ENCODE peak calls at places on chromosomes 16 and 17, in four cellular contexts. H is GM12878, R is HepG2, B is H1. X is an unnamed sample.

GRCh38 chr17:37124074-37124824 is 175.5 kb downstream of the AATF start:
- DNase-seq in H (no peak), R (no peak), B (no peak), X (no peak)

GRCh38 chr17:73595068-73595865 is 49.0 kb downstream of the SDK2 start:
- DNase-seq in H (no peak), R (no peak), B (no peak), X (no peak)

GRCh38 chr17:77365584-77366186 is 224.9 kb downstream of the SEC14L1 start:
- DNase-seq in H (no peak), R (no peak), B (no peak), X (no peak)

GRCh38 chr17:77154187-77154586 is 13.4 kb downstream of the SEC14L1 start:
- DNase-seq in H (no peak), R (no peak), B (no peak), X (no peak)

GRCh38 chr17:17694229-17695081 is 13.2 kb downstream of the RAI1 start:
- DNase-seq in H (no peak), R (peak; percentile 45), B (no peak), X (no peak)

GRCh38 chr16:82231021-82231787 is 61.2 kb upstream of the MPHOSPH6 start:
- DNase-seq in H (no peak), R (no peak), B (no peak), X (no peak)

GRCh38 chr17:66602659-66603363 is 232.1 kb upstream of the CACNG5 start:
- DNase-seq in H (no peak), R (no peak), B (no peak), X (no peak)

GRCh38 chr17:80262291-80262690 is 1.6 kb downstream of the RNF213 start:
- DNase-seq in H (no peak), R (no peak), B (no peak), X (no peak)

GRCh38 chr17:45315583-45316270 is 1.1 kb downstream of the MAP3K14 start:
- DNase-seq in H (no peak), R (no peak), B (no peak), X (no peak)

GRCh38 chr16:65113441-65113840 is 8.4 kb downstream of the CDH11 start:
- DNase-seq in H (no peak), R (no peak), B (no peak), X (no peak)

GRCh38 chr17:82489117-82489516 is 30.4 kb upstream of the FOXK2 start:
- DNase-seq in H (no peak), R (no peak), B (no peak), X (no peak)

GRCh38 chr16:88300463-88300835 is 82.3 kb upstream of the ZNF469 start:
- DNase-seq in H (no peak), R (no peak), B (no peak), X (no peak)

GRCh38 chr16:89512453-89512852 is 4.2 kb downstream of the SPG7 start:
- DNase-seq in H (no peak), R (no peak), B (no peak), X (no peak)

GRCh38 chr16:27322858-27323780 is 9.3 kb downstream of the IL4R start:
- DNase-seq in H (no peak), R (peak; percentile 89), B (no peak), X (no peak)

GRCh38 chr17:10772425-10773380 is 31.2 kb downstream of the TMEM238L start:
- DNase-seq in H (no peak), R (peak; percentile 33), B (peak; percentile 53), X (no peak)

GRCh38 chr17:82947051-82947991 is 107.5 kb upstream of the ZNF750 start:
- DNase-seq in H (no peak), R (no peak), B (no peak), X (no peak)

GRCh38 chr16:14364386-14365199 is 265.5 kb downstream of the PARN start:
- DNase-seq in H (no peak), R (peak; percentile 99), B (no peak), X (no peak)

GRCh38 chr17:68450801-68451200 is 6.5 kb downstream of the WIPI1 start:
- DNase-seq in H (no peak), R (no peak), B (no peak), X (no peak)

GRCh38 chr17:68840073-68840472 is 115.1 kb downstream of the ABCA8 start:
- DNase-seq in H (no peak), R (no peak), B (no peak), X (no peak)

GRCh38 chr16:87458424-87458915 is 34.4 kb downstream of the ZCCHC14 start:
- DNase-seq in H (no peak), R (no peak), B (no peak), X (no peak)

GRCh38 chr16:55709801-55710200 is 54.0 kb downstream of the SLC6A2 start:
- DNase-seq in H (no peak), R (no peak), B (no peak), X (no peak)

GRCh38 chr16:73871076-73871475 is 425.5 kb upstream of the PSMD7 start:
- DNase-seq in H (no peak), R (no peak), B (no peak), X (no peak)

GRCh38 chr17:40540448-40540847 is 24.8 kb downstream of the CCR7 start:
- DNase-seq in H (no peak), R (no peak), B (no peak), X (no peak)

GRCh38 chr17:70869402-70870085 is 700.2 kb downstream of the KCNJ2 start:
- DNase-seq in H (no peak), R (no peak), B (no peak), X (peak; percentile 64)

GRCh38 chr16:54542805-54543504 is 256.4 kb upstream of the IRX3 start:
- DNase-seq in H (no peak), R (no peak), B (no peak), X (no peak)

GRCh38 chr16:56589141-56590039 is at the start of gene MT3:
- DNase-seq in H (no peak), R (no peak), B (no peak), X (no peak)

GRCh38 chr17:59084154-59084553 is 22.5 kb downstream of the TRIM37 start:
- DNase-seq in H (no peak), R (no peak), B (no peak), X (no peak)

GRCh38 chr17:46264456-46265198 is 30.3 kb upstream of the LRRC37A start:
- DNase-seq in H (no peak), R (peak; percentile 56), B (no peak), X (no peak)

GRCh38 chr16:71499775-71500364 is 10.7 kb upstream of the ZNF19 start:
- DNase-seq in H (peak; percentile 28), R (peak; percentile 68), B (no peak), X (peak; percentile 66)

GRCh38 chr16:54545890-54546476 is 259.4 kb upstream of the IRX3 start:
- DNase-seq in H (no peak), R (no peak), B (no peak), X (no peak)

GRCh38 chr16:47578573-47578972 is 117.4 kb downstream of the PHKB start:
- DNase-seq in H (no peak), R (no peak), B (no peak), X (no peak)

GRCh38 chr16:19765860-19766553 is 47.9 kb downstream of the IQCK start:
- DNase-seq in H (no peak), R (no peak), B (no peak), X (no peak)

GRCh38 chr17:15289285-15290185 is 24.4 kb upstream of the PMP22 start:
- DNase-seq in H (no peak), R (peak; percentile 25), B (no peak), X (no peak)

GRCh38 chr16:79042886-79043285 is 557.7 kb downstream of the MAF start:
- DNase-seq in H (no peak), R (no peak), B (no peak), X (no peak)

GRCh38 chr16:8588703-8589292 is 1.5 kb downstream of the TMEM114 start:
- DNase-seq in H (no peak), R (no peak), B (peak; percentile 64), X (no peak)

GRCh38 chr16:51151951-51152663 is 1.0 kb upstream of the SALL1 start:
- DNase-seq in H (no peak), R (peak; percentile 79), B (peak; percentile 77), X (peak; percentile 92)

GRCh38 chr17:238964-239259 is 57.5 kb upstream of the DOC2B start:
- DNase-seq in H (no peak), R (no peak), B (no peak), X (no peak)

GRCh38 chr17:49132317-49132698 is 261 bp upstream of the B4GALNT2 start:
- DNase-seq in H (no peak), R (no peak), B (no peak), X (no peak)

GRCh38 chr17:49130891-49131290 is 1.7 kb upstream of the B4GALNT2 start:
- DNase-seq in H (no peak), R (no peak), B (no peak), X (no peak)

GRCh38 chr17:49136335-49136734 is 3.8 kb downstream of the B4GALNT2 start:
- DNase-seq in H (no peak), R (no peak), B (no peak), X (no peak)

DNA sequence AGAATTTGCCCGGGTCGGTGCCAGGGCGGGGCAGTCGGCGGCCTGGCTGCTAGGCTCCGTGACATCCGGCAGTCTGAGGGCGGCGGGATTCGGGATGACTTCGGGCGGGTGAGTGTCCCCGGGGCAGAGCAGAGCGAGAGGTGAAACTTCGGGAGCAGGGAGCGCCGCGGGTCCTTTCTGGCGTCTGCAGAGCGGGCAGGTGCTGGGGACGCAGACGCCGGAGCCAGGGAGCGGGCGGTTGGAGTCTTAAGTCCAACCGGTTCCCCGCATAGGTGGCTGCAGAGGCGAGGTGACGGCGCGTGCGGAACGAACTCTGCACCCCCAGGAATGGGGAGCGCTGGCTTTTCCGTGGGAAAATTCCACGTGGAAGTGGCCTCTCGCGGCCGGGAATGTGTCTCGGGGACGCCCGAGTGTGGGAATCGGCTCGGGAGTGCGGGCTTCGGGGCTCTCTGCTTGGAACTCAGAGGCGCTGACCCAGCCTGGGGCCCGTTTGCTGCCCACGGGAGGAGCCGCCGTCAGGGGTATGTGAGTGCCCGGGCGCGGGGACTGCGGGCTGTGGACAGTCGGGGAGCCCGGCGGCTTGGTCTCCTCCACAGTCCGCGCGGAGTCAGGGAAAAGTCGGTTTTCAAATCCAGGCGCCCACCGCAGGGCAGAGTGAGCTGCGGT is at the start of gene B4GALNT2:
- DNase-seq in H (no peak), R (no peak), B (no peak), X (no peak)
- TF ChIP-seq SUZ12 in H (peak; percentile 62), R (no peak), B (peak; percentile 90), X (peak; percentile 49)

DNA sequence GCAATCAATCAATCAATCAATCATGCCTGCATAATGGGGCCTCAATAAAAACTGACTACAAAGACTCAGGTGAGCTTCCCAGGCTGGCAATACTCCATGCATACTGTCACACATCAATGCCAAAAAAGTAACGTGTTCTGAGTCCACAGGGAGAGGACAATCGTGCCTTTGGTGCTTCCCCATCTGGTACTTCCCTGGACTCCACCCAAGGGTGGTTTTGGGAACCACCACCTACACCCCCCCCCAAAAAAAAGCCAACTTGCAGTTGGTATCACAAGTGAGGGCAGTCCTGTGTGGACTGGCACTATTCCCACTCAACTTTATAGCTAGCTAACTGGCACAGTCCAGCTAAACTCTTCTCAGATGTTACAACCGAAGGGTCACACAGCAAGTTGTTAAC is 3.1 kb downstream of the ZDHHC7 start:
- DNase-seq in H (no peak), R (no peak), B (no peak), X (no peak)
- H3K4me1 ChIP-seq in H (peaks cover 5% of the 10 kb centered on the region), R (peaks cover 81% of the 10 kb centered on the region), B (peaks cover 4% of the 10 kb centered on the region), X (peaks cover 3% of the 10 kb centered on the region)

DNA sequence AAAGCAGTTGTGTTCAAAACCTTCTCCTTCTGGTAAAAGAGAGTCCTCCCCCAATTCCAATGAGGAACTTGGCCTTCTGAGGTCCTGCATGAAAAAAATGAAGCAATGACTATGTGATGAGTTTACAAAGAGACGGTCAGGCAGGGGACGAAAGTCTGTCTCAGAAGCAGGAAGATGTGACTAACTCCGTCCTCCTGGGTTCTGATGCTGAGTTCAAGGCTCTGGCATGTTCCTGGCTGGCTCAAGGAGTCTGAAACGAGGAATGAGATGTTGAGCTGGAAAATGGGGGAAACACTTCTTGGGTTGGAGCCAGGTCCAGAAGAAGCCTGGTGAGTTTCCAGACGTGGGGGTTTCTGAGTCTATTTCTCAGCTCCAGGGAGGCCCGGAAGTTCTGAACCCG is 129.6 kb downstream of the CPPED1 start:
- DNase-seq in H (no peak), R (no peak), B (no peak), X (no peak)
- TF ChIP-seq SUZ12 in H (no peak), R (no peak), B (no peak), X (no peak)

GRCh38 chr17:75730065-75730464 is 8.8 kb downstream of the ITGB4 start:
- DNase-seq in H (no peak), R (no peak), B (no peak), X (no peak)
- H3K4me1 ChIP-seq in H (peaks cover 3% of the 10 kb centered on the region), R (peaks cover 21% of the 10 kb centered on the region), B (no peaks in the 10 kb centered on the region), X (peaks cover 6% of the 10 kb centered on the region)